ENCODE peak calls at places on chromosomes 5 and 9, in six cellular contexts. S, Y, J, K, A and D are unnamed samples.

GRCh38 chr9:109311731-109312130 is 9.1 kb downstream of the EPB41L4B start:
- DNase-seq in S (no peak), Y (no peak), J (no peak), K (no peak), A (no peak), D (no peak)

GRCh38 chr5:135033866-135034185 is 202 bp downstream of the PITX1 start:
- DNase-seq in S (no peak), Y (no peak), J (no peak), K (no peak), A (no peak), D (no peak)

GRCh38 chr9:121026260-121026691 is 23.8 kb downstream of the C5 start:
- DNase-seq in S (no peak), Y (no peak), J (no peak), K (no peak), A (no peak), D (no peak)

GRCh38 chr9:133257398-133258053 is 17.5 kb downstream of the ABO start:
- DNase-seq in S (no peak), Y (no peak), J (no peak), K (no peak), A (no peak), D (no peak)

GRCh38 chr5:62627121-62627520 is 48.5 kb downstream of the LRRC70 start:
- DNase-seq in S (no peak), Y (no peak), J (peak), K (no peak), A (no peak), D (no peak)

GRCh38 chr5:34721359-34721758 is 65.2 kb downstream of the RAI14 start:
- DNase-seq in S (no peak), Y (no peak), J (no peak), K (no peak), A (no peak), D (no peak)

GRCh38 chr9:34985311-34985899 is 4.1 kb upstream of the DNAJB5 start:
- DNase-seq in S (peak), Y (no peak), J (peak), K (peak), A (peak), D (peak)

GRCh38 chr5:122415481-122416120 is 103.6 kb downstream of the SNCAIP start:
- DNase-seq in S (no peak), Y (no peak), J (peak), K (no peak), A (peak), D (no peak)

GRCh38 chr5:1483856-1484255 is 38.6 kb upstream of the SLC6A3 start:
- DNase-seq in S (no peak), Y (no peak), J (no peak), K (no peak), A (no peak), D (no peak)

GRCh38 chr5:9348296-9348996 is 197.4 kb downstream of the SEMA5A start:
- DNase-seq in S (no peak), Y (no peak), J (no peak), K (no peak), A (no peak), D (no peak)

GRCh38 chr5:89613222-89613956 is 730.4 kb upstream of the MEF2C start:
- DNase-seq in S (no peak), Y (no peak), J (no peak), K (no peak), A (no peak), D (no peak)

GRCh38 chr5:127957183-127957582 is 126.4 kb upstream of the SLC12A2 start:
- DNase-seq in S (no peak), Y (no peak), J (peak), K (no peak), A (no peak), D (no peak)

GRCh38 chr9:129245276-129245675 is 67.2 kb upstream of the IER5L start:
- DNase-seq in S (no peak), Y (no peak), J (no peak), K (no peak), A (no peak), D (no peak)

GRCh38 chr5:37370550-37370863 is 399 bp downstream of the NUP155 start:
- DNase-seq in S (no peak), Y (no peak), J (no peak), K (no peak), A (no peak), D (no peak)

GRCh38 chr9:130780865-130781504 is 54.1 kb upstream of the ABL1 start:
- DNase-seq in S (no peak), Y (no peak), J (no peak), K (no peak), A (no peak), D (no peak)

GRCh38 chr5:150593996-150594395 is 46.5 kb upstream of the SYNPO start:
- DNase-seq in S (no peak), Y (no peak), J (peak), K (no peak), A (no peak), D (no peak)

GRCh38 chr9:17725399-17726010 is 146.6 kb downstream of the SH3GL2 start:
- DNase-seq in S (no peak), Y (no peak), J (no peak), K (no peak), A (no peak), D (no peak)

GRCh38 chr9:87119328-87119881 is 172.1 kb upstream of the GAS1 start:
- DNase-seq in S (no peak), Y (no peak), J (peak), K (no peak), A (no peak), D (no peak)

GRCh38 chr5:66882592-66883227 is 286.5 kb downstream of the MAST4 start:
- DNase-seq in S (no peak), Y (no peak), J (no peak), K (no peak), A (no peak), D (no peak)

GRCh38 chr5:9363026-9363793 is 182.7 kb downstream of the SEMA5A start:
- DNase-seq in S (no peak), Y (no peak), J (no peak), K (no peak), A (no peak), D (no peak)

GRCh38 chr5:42951169-42951846 is 88.8 kb downstream of the ANXA2R start:
- DNase-seq in S (peak), Y (peak), J (peak), K (peak), A (no peak), D (peak)

GRCh38 chr9:134670042-134670525 is 28.5 kb downstream of the COL5A1 start:
- DNase-seq in S (no peak), Y (no peak), J (no peak), K (no peak), A (no peak), D (no peak)